ENCODE peak calls at places on chromosomes 16 and 17, in four cellular contexts. F is GM12878, N is HepG2, K is K562. A is an unnamed sample.
A peak's percentile ranks its signal among the peaks of the same experiment; 100 is the strongest.

GRCh38 chr16:82185012-82185411 is 15.0 kb upstream of the MPHOSPH6 start:
- DNase-seq in F (no peak), N (no peak), K (no peak), A (no peak)

GRCh38 chr17:2337811-2338657 is 733 bp downstream of the SGSM2 start:
- DNase-seq in F (no peak), N (peak; percentile 46), K (peak; percentile 43), A (peak; percentile 73)

GRCh38 chr16:3529175-3529574 is 28.4 kb downstream of the CLUAP1 start:
- DNase-seq in F (no peak), N (no peak), K (no peak), A (no peak)

GRCh38 chr16:70589998-70590471 is 56.3 kb upstream of the IL34 start:
- DNase-seq in F (no peak), N (no peak), K (no peak), A (peak; percentile 19)

GRCh38 chr17:35653619-35654361 is 66.7 kb downstream of the AP2B1 start:
- DNase-seq in F (no peak), N (no peak), K (no peak), A (no peak)

GRCh38 chr16:69732101-69732500 is 5.7 kb upstream of the NQO1 start:
- DNase-seq in F (no peak), N (no peak), K (no peak), A (no peak)

GRCh38 chr16:75821117-75821516 is 94.8 kb upstream of the CPHXL start:
- DNase-seq in F (no peak), N (no peak), K (no peak), A (no peak)

GRCh38 chr17:45197108-45197507 is 24.6 kb upstream of the FMNL1 start:
- DNase-seq in F (no peak), N (no peak), K (no peak), A (no peak)

GRCh38 chr17:7717756-7718350 is 309 bp downstream of the DNAH2 start:
- DNase-seq in F (no peak), N (no peak), K (no peak), A (no peak)

GRCh38 chr16:56635441-56635967 is 3.0 kb upstream of the MT1A start:
- DNase-seq in F (no peak), N (no peak), K (no peak), A (no peak)
- H3K4me3 ChIP-seq in F (no peak overlapping the region), N (no peak overlapping the region), K (no peak overlapping the region), A (peak overlapping the region; percentile 21)

DNA sequence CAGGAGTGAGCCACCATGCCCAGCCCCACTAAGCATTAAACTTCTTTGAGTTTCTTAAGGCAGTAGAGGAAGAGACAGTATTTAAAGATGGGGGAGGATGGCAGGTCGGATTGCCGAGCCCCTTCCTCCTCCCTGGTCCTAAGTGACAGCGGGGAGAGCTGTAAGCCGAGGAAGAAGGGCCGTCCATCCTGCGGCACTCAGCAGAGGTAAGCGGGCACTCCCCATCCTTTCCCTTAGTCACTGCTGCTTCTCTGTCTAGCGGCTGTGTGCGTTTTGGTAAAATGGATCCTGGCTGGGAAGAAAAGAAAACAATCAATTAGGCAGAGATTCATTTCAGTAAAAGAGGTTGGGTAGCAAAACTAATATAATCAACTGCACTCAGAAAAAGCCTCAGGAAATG is 13.9 kb downstream of the DNAAF1 start:
- DNase-seq in F (no peak), N (no peak), K (no peak), A (no peak)
- H2AFZ ChIP-seq in F (no peak overlapping the region), N (no peak overlapping the region), K (no peak overlapping the region), A (no peak overlapping the region)

GRCh38 chr17:19369107-19369778 is 6.7 kb upstream of the B9D1 start:
- DNase-seq in F (no peak), N (peak; percentile 43), K (no peak), A (no peak)

GRCh38 chr17:19369846-19370492 is 7.4 kb upstream of the B9D1 start:
- DNase-seq in F (no peak), N (no peak), K (no peak), A (no peak)

GRCh38 chr17:19371259-19372003 is 6.9 kb upstream of the MAPK7 start:
- DNase-seq in F (no peak), N (no peak), K (no peak), A (no peak)

GRCh38 chr17:19372004-19372365 is 6.3 kb upstream of the MAPK7 start:
- DNase-seq in F (no peak), N (no peak), K (no peak), A (no peak)

GRCh38 chr17:19370493-19370960 is 7.8 kb upstream of the MAPK7 start:
- DNase-seq in F (no peak), N (no peak), K (no peak), A (no peak)
- TF ChIP-seq MYC in F (no peak), N (no peak), K (no peak), A (no peak)

GRCh38 chr17:82653651-82654528 is 5.6 kb upstream of the WDR45B start:
- DNase-seq in F (no peak), N (no peak), K (no peak), A (no peak)
- H3K4me3 ChIP-seq in F (no peak overlapping the region), N (no peak overlapping the region), K (no peak overlapping the region), A (no peak overlapping the region)

GRCh38 chr16:8568231-8568617 is 22.1 kb downstream of the TMEM114 start:
- DNase-seq in F (no peak), N (no peak), K (peak; percentile 6), A (no peak)
- H2AFZ ChIP-seq in F (no peak overlapping the region), N (no peak overlapping the region), K (peak overlapping the region; percentile 84), A (no peak overlapping the region)

A was measured in endothelial cell of umbilical vein.